ENCODE peak calls at places on chromosome 20, in nine cellular contexts. H is cardiac muscle cell; B is HEK293T; C is effector memory CD8-positive, alpha-beta T cell; Z is HCT116; R is NCI-H2081; M is activated T-cell treated with anti-CD3 and anti-CD28 coated beads, Interleukin-2, amount 50 U/mL, for 24 hours; P is H54; K is naive thymus-derived CD4-positive, alpha-beta T cell. E is an unnamed sample.

GRCh38 chr20:19802492-19803158 is 44.6 kb downstream of the RIN2 start:
- DNase-seq in H (peak), B (no peak), C (no peak), Z (peak), R (no peak), M (no peak), P (peak), K (no peak), E (no peak)

GRCh38 chr20:57795347-57795697 is 85.5 kb upstream of the PMEPA1 start:
- DNase-seq in H (no peak), B (no peak), C (no peak), Z (no peak), R (no peak), M (no peak), P (peak), K (no peak), E (no peak)

GRCh38 chr20:63617092-63617875 is 9.6 kb downstream of the GMEB2 start:
- DNase-seq in H (no peak), B (no peak), C (no peak), Z (no peak), R (no peak), M (no peak), P (no peak), K (no peak), E (no peak)

GRCh38 chr20:31485450-31486339 is 10.6 kb downstream of the REM1 start:
- DNase-seq in H (no peak), B (no peak), C (no peak), Z (no peak), R (no peak), M (no peak), P (no peak), K (no peak), E (no peak)

GRCh38 chr20:44532248-44532980 is 10.5 kb upstream of the SERINC3 start:
- DNase-seq in H (no peak), B (no peak), C (no peak), Z (no peak), R (no peak), M (no peak), P (no peak), K (peak), E (no peak)

GRCh38 chr20:51359947-51360346 is 182.6 kb downstream of the NFATC2 start:
- DNase-seq in H (no peak), B (no peak), C (no peak), Z (no peak), R (no peak), M (no peak), P (no peak), K (no peak), E (no peak)

GRCh38 chr20:41395669-41396664 is 29.3 kb upstream of the EMILIN3 start:
- DNase-seq in H (no peak), B (no peak), C (no peak), Z (no peak), R (no peak), M (no peak), P (no peak), K (no peak), E (no peak)

GRCh38 chr20:21705466-21706344 is at the start of gene PAX1:
- DNase-seq in H (peak), B (peak), C (no peak), Z (no peak), R (no peak), M (no peak), P (no peak), K (no peak), E (no peak)

GRCh38 chr20:14865169-14865568 is 527.8 kb upstream of the FLRT3 start:
- DNase-seq in H (no peak), B (no peak), C (no peak), Z (no peak), R (no peak), M (no peak), P (no peak), K (no peak), E (no peak)

GRCh38 chr20:9460518-9460917 is 53.9 kb upstream of the LAMP5 start:
- DNase-seq in H (no peak), B (no peak), C (no peak), Z (no peak), R (no peak), M (no peak), P (peak), K (no peak), E (no peak)

GRCh38 chr20:10131612-10132345 is 86.9 kb upstream of the SNAP25 start:
- DNase-seq in H (peak), B (no peak), C (no peak), Z (no peak), R (peak), M (no peak), P (no peak), K (no peak), E (no peak)

GRCh38 chr20:17215167-17215566 is 11.7 kb upstream of the PCSK2 start:
- DNase-seq in H (peak), B (no peak), C (no peak), Z (no peak), R (no peak), M (no peak), P (no peak), K (no peak), E (no peak)

E was measured in CD4-positive, CD25-positive, alpha-beta regulatory T cell.